ENCODE peak calls at places on chromosomes 4 and X, in eight cellular contexts. R is activated T-cell treated with anti-CD3 and anti-CD28 coated beads, Interleukin-2, amount 50 U/mL, for 72 hours; F is activated CD4-positive, alpha-beta T cell treated with anti-CD3 and anti-CD28 coated beads for 4 hours; J is NCI-H1092 treated with DMSO at 0.1 percent for 48 hours; Z is B cell; T is EL; A is astrocyte of the spinal cord; D is M059J. K is an unnamed sample.

GRCh38 chr4:102781570-102781969 is 20.8 kb upstream of the MANBA start:
- DNase-seq in Z (no peak), A (no peak), J (no peak), D (no peak), T (no peak), F (no peak), R (no peak), K (no peak)

GRCh38 chrX:109911046-109911445 is 91.9 kb upstream of the TMEM164 start:
- DNase-seq in F (no peak), T (no peak), R (no peak), A (peak; percentile 6), Z (no peak), D (peak; percentile 14), J (peak; percentile 16), K (no peak)

GRCh38 chrX:37684426-37684825 is 1.2 kb upstream of the XK start:
- DNase-seq in D (no peak), F (no peak), A (no peak), R (no peak), J (no peak), T (no peak), Z (no peak), K (no peak)

GRCh38 chrX:132488092-132488749 is 617 bp downstream of the MBNL3 start:
- DNase-seq in A (peak; percentile 21), T (peak; percentile 21), F (peak; percentile 20), R (peak; percentile 33), J (peak; percentile 74), D (peak; percentile 58), Z (no peak), K (no peak)

GRCh38 chrX:133177202-133177601 is 41.0 kb downstream of the TFDP3 start:
- DNase-seq in A (no peak), D (no peak), F (no peak), T (no peak), Z (no peak), J (no peak), R (no peak), K (no peak)

GRCh38 chr4:47836655-47837581 is 949 bp downstream of the CORIN start:
- DNase-seq in J (peak; percentile 81), T (peak; percentile 88), D (peak; percentile 82), Z (peak; percentile 58), F (peak; percentile 53), A (peak; percentile 84), R (peak; percentile 68), K (no peak)

GRCh38 chrX:129576539-129576938 is 36.5 kb downstream of the OCRL start:
- DNase-seq in R (no peak), T (no peak), J (no peak), A (no peak), D (no peak), F (no peak), Z (no peak), K (no peak)

GRCh38 chrX:130106071-130106470 is 4.2 kb downstream of the ELF4 start:
- DNase-seq in D (peak; percentile 52), F (no peak), R (no peak), A (no peak), J (no peak), T (no peak), Z (no peak), K (no peak)

K was measured in SK-N-MC.